ENCODE peak calls at places on chromosomes 4 and X, in eight cellular contexts. B is AG10803; Z is natural killer cell; N is heart right ventricle; P is neural crest cell; H is CD8-positive, alpha-beta T cell; F is ascending aorta; S is GM20000. I is an unnamed sample.

GRCh38 chr4:87978656-87979055 is 3.1 kb downstream of the SPP1 start:
- DNase-seq in B (peak), Z (no peak), N (no peak), P (no peak), H (no peak), F (no peak), S (no peak), I (no peak)

GRCh38 chr4:61638600-61638999 is 438.5 kb downstream of the ADGRL3 start:
- DNase-seq in B (no peak), Z (no peak), N (no peak), P (no peak), H (no peak), F (no peak), S (no peak), I (no peak)

GRCh38 chrX:46204721-46205422 is 340.3 kb downstream of the ZNF674 start:
- DNase-seq in B (no peak), Z (no peak), N (no peak), P (no peak), H (no peak), F (no peak), S (no peak), I (no peak)

GRCh38 chr4:83631066-83631465 is 95.2 kb downstream of the GPAT3 start:
- DNase-seq in B (peak), Z (no peak), N (no peak), P (no peak), H (no peak), F (no peak), S (no peak), I (no peak)

GRCh38 chr4:53804719-53805118 is 213.4 kb upstream of the LNX1 start:
- DNase-seq in B (no peak), Z (no peak), N (peak), P (no peak), H (no peak), F (no peak), S (peak), I (peak)

GRCh38 chr4:78926825-78927224 is 12.4 kb downstream of the PAQR3 start:
- DNase-seq in B (no peak), Z (no peak), N (no peak), P (no peak), H (no peak), F (no peak), S (no peak), I (no peak)

GRCh38 chrX:43882294-43882681 is at the start of gene MAOB:
- DNase-seq in B (no peak), Z (no peak), N (peak), P (peak), H (no peak), F (no peak), S (peak), I (no peak)

GRCh38 chr4:87101543-87102199 is 118.7 kb downstream of the KLHL8 start:
- DNase-seq in B (no peak), Z (no peak), N (no peak), P (no peak), H (no peak), F (no peak), S (no peak), I (no peak)

GRCh38 chr4:40183615-40184411 is 13.0 kb upstream of the RHOH start:
- DNase-seq in B (no peak), Z (no peak), N (no peak), P (no peak), H (no peak), F (no peak), S (peak), I (no peak)

GRCh38 chr4:8317474-8317873 is 47.9 kb downstream of the HTRA3 start:
- DNase-seq in B (no peak), Z (no peak), N (no peak), P (no peak), H (no peak), F (no peak), S (no peak), I (no peak)

GRCh38 chr4:182560358-182560757 is 317.2 kb downstream of the TENM3 start:
- DNase-seq in B (peak), Z (no peak), N (no peak), P (peak), H (no peak), F (no peak), S (no peak), I (no peak)

GRCh38 chr4:173269280-173269679 is 64.9 kb downstream of the HMGB2 start:
- DNase-seq in B (no peak), Z (no peak), N (no peak), P (no peak), H (no peak), F (no peak), S (no peak), I (no peak)

GRCh38 chr4:32135642-32136041 is 1415.5 kb downstream of the PCDH7 start:
- DNase-seq in B (peak), Z (no peak), N (no peak), P (no peak), H (no peak), F (no peak), S (no peak), I (no peak)

GRCh38 chrX:13115457-13115856 is 71.0 kb upstream of the FAM9C start:
- DNase-seq in B (no peak), Z (no peak), N (no peak), P (no peak), H (no peak), F (no peak), S (no peak), I (no peak)

GRCh38 chrX:29044802-29045201 is 457.6 kb downstream of the IL1RAPL1 start:
- DNase-seq in B (no peak), Z (no peak), N (no peak), P (no peak), H (no peak), F (no peak), S (no peak), I (no peak)
- TF ChIP-seq CTCF in B (no peak), Z (no peak), N (peak), P (peak), H (no peak), F (no peak), S (no peak), I (no peak)

DNA sequence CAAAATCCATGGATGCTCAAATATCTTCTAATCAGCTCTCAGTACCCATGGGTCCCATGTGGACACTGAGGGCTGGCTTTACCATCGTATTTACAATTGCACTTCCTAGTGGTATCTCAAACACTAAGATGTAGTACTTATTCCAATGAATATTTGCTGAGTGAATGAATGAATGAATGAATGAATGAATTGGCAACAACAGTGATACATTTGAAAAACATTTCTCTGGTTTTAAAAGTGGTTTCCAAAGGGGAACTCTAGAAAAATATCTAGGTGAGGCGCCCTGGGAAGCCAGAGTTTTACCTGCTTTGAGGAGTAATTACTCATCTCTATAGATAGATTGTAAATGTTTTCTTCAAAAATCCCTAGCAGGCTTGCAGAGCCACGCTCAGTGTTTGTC is 76.6 kb downstream of the CYTL1 start:
- DNase-seq in B (no peak), Z (no peak), N (no peak), P (no peak), H (no peak), F (no peak), S (no peak), I (no peak)
- TF ChIP-seq CTCF in B (no peak), Z (no peak), N (no peak), P (no peak), H (no peak), F (no peak), S (no peak), I (no peak)

DNA sequence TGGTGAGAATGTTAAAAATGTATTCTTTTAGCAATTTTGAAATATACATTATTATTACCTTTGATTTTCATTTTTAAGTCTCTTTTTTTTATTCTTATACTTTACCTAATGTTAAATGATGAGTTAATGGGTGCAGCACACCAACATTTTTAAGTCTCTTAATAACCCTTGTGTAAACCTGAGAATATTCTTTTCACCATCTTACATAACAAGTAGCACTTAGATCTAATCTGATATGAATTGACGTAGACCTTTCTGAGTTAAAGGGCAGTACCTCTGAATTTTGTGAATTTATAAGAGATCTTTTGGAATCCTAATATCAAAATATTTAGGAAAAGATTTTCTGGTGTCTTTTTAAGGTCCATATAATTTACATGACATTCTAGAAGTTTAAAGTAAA is 110.6 kb downstream of the TTC29 start:
- DNase-seq in B (no peak), Z (no peak), N (no peak), P (no peak), H (no peak), F (no peak), S (no peak), I (no peak)
- TF ChIP-seq CTCF in B (no peak), Z (no peak), N (no peak), P (no peak), H (no peak), F (no peak), S (no peak), I (no peak)

DNA sequence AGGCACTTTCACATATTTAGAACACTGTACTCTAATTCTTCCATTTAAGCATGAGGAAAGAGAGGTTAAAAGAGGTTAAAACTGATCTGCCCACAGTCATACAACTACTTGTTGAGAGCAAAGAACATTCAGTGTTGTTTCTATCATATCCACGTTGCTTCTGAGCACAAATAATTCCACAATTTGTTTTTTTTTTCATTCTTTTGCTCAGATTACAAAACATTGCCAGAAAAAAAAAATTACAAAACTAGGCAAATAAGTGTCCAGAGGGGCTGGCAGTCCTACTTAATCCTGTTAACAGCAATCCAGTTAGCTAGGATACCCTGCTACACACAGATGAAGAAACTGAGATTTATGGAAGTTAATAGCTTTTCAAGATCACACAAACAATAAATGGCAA is 6.3 kb upstream of the USP53 start:
- DNase-seq in B (no peak), Z (no peak), N (no peak), P (no peak), H (no peak), F (no peak), S (no peak), I (no peak)
- TF ChIP-seq CTCF in B (no peak), Z (no peak), N (no peak), P (no peak), H (no peak), F (no peak), S (no peak), I (no peak)

DNA sequence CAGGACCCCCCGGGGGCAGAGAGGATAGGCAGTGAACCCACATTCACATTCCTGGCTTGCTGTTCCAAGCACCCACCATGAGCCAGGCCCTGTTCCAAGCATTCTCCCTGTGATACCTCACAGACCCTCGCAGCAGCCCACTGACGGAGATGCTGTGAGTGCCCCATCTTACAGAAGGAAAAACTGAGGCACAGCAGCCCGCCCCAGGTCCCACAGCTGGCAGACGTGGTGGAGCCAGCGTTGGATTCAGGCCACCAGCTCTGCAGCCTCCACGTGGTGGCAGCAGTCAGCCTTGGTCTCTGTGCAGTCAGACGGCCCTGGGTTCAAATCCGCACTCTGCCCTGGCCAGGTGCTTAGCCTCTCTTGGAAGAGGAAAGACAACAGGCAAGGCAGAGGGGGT is 16.8 kb downstream of the MAN2B2 start:
- DNase-seq in B (no peak), Z (no peak), N (no peak), P (no peak), H (no peak), F (no peak), S (no peak), I (no peak)
- TF ChIP-seq CTCF in B (no peak), Z (no peak), N (no peak), P (no peak), H (no peak), F (no peak), S (no peak), I (no peak)

GRCh38 chr4:71930459-71930858 is 101.3 kb upstream of the NPFFR2 start:
- DNase-seq in B (no peak), Z (no peak), N (no peak), P (no peak), H (no peak), F (no peak), S (no peak), I (no peak)
- TF ChIP-seq CTCF in B (no peak), Z (no peak), N (no peak), P (no peak), H (no peak), F (no peak), S (no peak), I (no peak)

GRCh38 chr4:154344686-154345085 is 146.9 kb downstream of the DCHS2 start:
- DNase-seq in B (no peak), Z (no peak), N (no peak), P (no peak), H (no peak), F (no peak), S (peak), I (no peak)

GRCh38 chr4:154349829-154350228 is 141.8 kb downstream of the DCHS2 start:
- DNase-seq in B (peak), Z (no peak), N (no peak), P (no peak), H (no peak), F (no peak), S (peak), I (no peak)

GRCh38 chr4:154345359-154345758 is 146.2 kb downstream of the DCHS2 start:
- DNase-seq in B (no peak), Z (no peak), N (no peak), P (no peak), H (no peak), F (no peak), S (no peak), I (no peak)

GRCh38 chr4:154348657-154349056 is 142.9 kb downstream of the DCHS2 start:
- DNase-seq in B (no peak), Z (no peak), N (no peak), P (no peak), H (no peak), F (no peak), S (no peak), I (no peak)
- TF ChIP-seq CTCF in B (no peak), Z (no peak), N (no peak), P (no peak), H (no peak), F (no peak), S (no peak), I (no peak)

I was measured in activated B cell treated with CpG ODN at 0.5 μM for 24 hours.